ENCODE peak calls at places on chromosomes 3 and 15, in nine cellular contexts. One of them, this sample, is unnamed. For H3K36me3, the result is how much of the 10 kb centered on the place peaks cover.

GRCh38 chr15:61994216-61994615 is 66.0 kb downstream of the VPS13C start:
- DNase-seq in WERI-Rb-1: no peak
- DNase-seq in DND-41: no peak
- DNase-seq in keratinocyte: no peak
- DNase-seq in upper lobe of right lung: no peak
- DNase-seq in fibroblast of lung: peak
- DNase-seq in astrocyte: peak
- DNase-seq in right atrium auricular region: no peak
- DNase-seq in tibial artery: no peak
- DNase-seq in this sample: no peak

GRCh38 chr3:43503067-43503728 is 118.6 kb downstream of the ANO10 start:
- DNase-seq in WERI-Rb-1: no peak
- DNase-seq in DND-41: no peak
- DNase-seq in keratinocyte: no peak
- DNase-seq in upper lobe of right lung: no peak
- DNase-seq in fibroblast of lung: peak
- DNase-seq in astrocyte: no peak
- DNase-seq in right atrium auricular region: no peak
- DNase-seq in tibial artery: no peak
- DNase-seq in this sample: no peak

GRCh38 chr15:68497206-68497910 is 65.4 kb upstream of the ITGA11 start:
- DNase-seq in WERI-Rb-1: no peak
- DNase-seq in DND-41: no peak
- DNase-seq in keratinocyte: no peak
- DNase-seq in upper lobe of right lung: no peak
- DNase-seq in fibroblast of lung: peak
- DNase-seq in astrocyte: peak
- DNase-seq in right atrium auricular region: no peak
- DNase-seq in tibial artery: no peak
- DNase-seq in this sample: no peak

GRCh38 chr3:6601374-6601773 is 259.5 kb upstream of the GRM7 start:
- DNase-seq in WERI-Rb-1: no peak
- DNase-seq in DND-41: no peak
- DNase-seq in keratinocyte: no peak
- DNase-seq in upper lobe of right lung: no peak
- DNase-seq in fibroblast of lung: no peak
- DNase-seq in astrocyte: no peak
- DNase-seq in right atrium auricular region: no peak
- DNase-seq in tibial artery: no peak
- DNase-seq in this sample: no peak

GRCh38 chr3:152842423-152842822 is 7.5 kb downstream of the P2RY1 start:
- DNase-seq in WERI-Rb-1: peak
- DNase-seq in DND-41: no peak
- DNase-seq in keratinocyte: no peak
- DNase-seq in upper lobe of right lung: no peak
- DNase-seq in fibroblast of lung: no peak
- DNase-seq in astrocyte: no peak
- DNase-seq in right atrium auricular region: no peak
- DNase-seq in tibial artery: no peak
- DNase-seq in this sample: no peak

GRCh38 chr3:105812194-105812586 is 56.6 kb downstream of the CBLB start:
- DNase-seq in WERI-Rb-1: no peak
- DNase-seq in DND-41: no peak
- DNase-seq in keratinocyte: no peak
- DNase-seq in upper lobe of right lung: no peak
- DNase-seq in fibroblast of lung: peak
- DNase-seq in astrocyte: peak
- DNase-seq in right atrium auricular region: no peak
- DNase-seq in tibial artery: no peak
- DNase-seq in this sample: no peak

GRCh38 chr15:40793216-40793989 is 13.5 kb upstream of the ZFYVE19 start:
- DNase-seq in WERI-Rb-1: no peak
- DNase-seq in DND-41: no peak
- DNase-seq in keratinocyte: no peak
- DNase-seq in upper lobe of right lung: no peak
- DNase-seq in fibroblast of lung: peak
- DNase-seq in astrocyte: peak
- DNase-seq in right atrium auricular region: no peak
- DNase-seq in tibial artery: no peak
- DNase-seq in this sample: no peak

GRCh38 chr3:16382852-16383251 is 117.8 kb downstream of the OXNAD1 start:
- DNase-seq in WERI-Rb-1: no peak
- DNase-seq in DND-41: no peak
- DNase-seq in keratinocyte: no peak
- DNase-seq in upper lobe of right lung: no peak
- DNase-seq in fibroblast of lung: no peak
- DNase-seq in astrocyte: no peak
- DNase-seq in right atrium auricular region: no peak
- DNase-seq in tibial artery: no peak
- DNase-seq in this sample: no peak

GRCh38 chr15:68681836-68682235 is 103.0 kb downstream of the CORO2B start:
- DNase-seq in WERI-Rb-1: no peak
- DNase-seq in DND-41: no peak
- DNase-seq in keratinocyte: no peak
- DNase-seq in upper lobe of right lung: peak
- DNase-seq in fibroblast of lung: no peak
- DNase-seq in astrocyte: no peak
- DNase-seq in right atrium auricular region: no peak
- DNase-seq in tibial artery: peak
- DNase-seq in this sample: no peak

GRCh38 chr3:52798978-52799476 is 4.4 kb downstream of the ITIH3 start:
- DNase-seq in WERI-Rb-1: peak
- DNase-seq in DND-41: peak
- DNase-seq in keratinocyte: peak
- DNase-seq in upper lobe of right lung: no peak
- DNase-seq in fibroblast of lung: no peak
- DNase-seq in astrocyte: no peak
- DNase-seq in right atrium auricular region: no peak
- DNase-seq in tibial artery: no peak
- DNase-seq in this sample: no peak

GRCh38 chr3:157248590-157249425 is 88.9 kb upstream of the CCNL1 start:
- DNase-seq in WERI-Rb-1: no peak
- DNase-seq in DND-41: no peak
- DNase-seq in keratinocyte: no peak
- DNase-seq in upper lobe of right lung: no peak
- DNase-seq in fibroblast of lung: peak
- DNase-seq in astrocyte: peak
- DNase-seq in right atrium auricular region: no peak
- DNase-seq in tibial artery: no peak
- DNase-seq in this sample: no peak

GRCh38 chr3:124833710-124834332 is 53.3 kb downstream of the ITGB5 start:
- DNase-seq in WERI-Rb-1: no peak
- DNase-seq in DND-41: no peak
- DNase-seq in keratinocyte: no peak
- DNase-seq in upper lobe of right lung: no peak
- DNase-seq in fibroblast of lung: peak
- DNase-seq in astrocyte: peak
- DNase-seq in right atrium auricular region: no peak
- DNase-seq in tibial artery: no peak
- DNase-seq in this sample: no peak

GRCh38 chr3:13091898-13092620 is 18.8 kb upstream of the IQSEC1 start:
- DNase-seq in WERI-Rb-1: peak
- DNase-seq in DND-41: peak
- DNase-seq in keratinocyte: peak
- DNase-seq in upper lobe of right lung: peak
- DNase-seq in fibroblast of lung: peak
- DNase-seq in astrocyte: peak
- DNase-seq in right atrium auricular region: peak
- DNase-seq in tibial artery: peak
- DNase-seq in this sample: no peak

GRCh38 chr3:127688416-127689265 is 15.9 kb downstream of the ABTB1 start:
- DNase-seq in WERI-Rb-1: peak
- DNase-seq in DND-41: no peak
- DNase-seq in keratinocyte: no peak
- DNase-seq in upper lobe of right lung: peak
- DNase-seq in fibroblast of lung: peak
- DNase-seq in astrocyte: peak
- DNase-seq in right atrium auricular region: no peak
- DNase-seq in tibial artery: peak
- DNase-seq in this sample: no peak

GRCh38 chr3:192607798-192608197 is 119.5 kb downstream of the FGF12 start:
- DNase-seq in WERI-Rb-1: no peak
- DNase-seq in DND-41: no peak
- DNase-seq in keratinocyte: no peak
- DNase-seq in upper lobe of right lung: no peak
- DNase-seq in fibroblast of lung: no peak
- DNase-seq in astrocyte: no peak
- DNase-seq in right atrium auricular region: no peak
- DNase-seq in tibial artery: no peak
- DNase-seq in this sample: no peak

GRCh38 chr3:192611411-192611810 is 115.9 kb downstream of the FGF12 start:
- DNase-seq in WERI-Rb-1: no peak
- DNase-seq in DND-41: no peak
- DNase-seq in keratinocyte: no peak
- DNase-seq in upper lobe of right lung: no peak
- DNase-seq in fibroblast of lung: no peak
- DNase-seq in astrocyte: no peak
- DNase-seq in right atrium auricular region: no peak
- DNase-seq in tibial artery: no peak
- DNase-seq in this sample: no peak

DNA sequence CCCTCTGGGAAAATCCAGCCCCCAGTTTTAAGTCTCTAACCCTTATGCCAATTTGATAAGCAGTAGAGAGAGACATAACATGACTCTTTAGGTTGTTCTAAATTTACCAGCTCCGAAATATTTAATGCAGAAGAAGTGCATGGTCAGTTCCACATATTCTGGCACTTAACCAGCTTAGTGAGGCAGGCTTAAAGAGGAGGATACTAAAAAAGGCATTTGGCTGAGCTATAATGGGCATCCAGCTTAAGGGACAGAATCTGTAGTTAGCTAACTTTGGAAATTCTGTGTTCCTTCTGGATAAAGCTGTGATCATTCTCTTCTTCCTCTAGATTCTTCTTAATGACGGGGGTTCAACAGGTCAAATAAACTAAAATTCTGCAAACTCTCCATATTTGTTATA is 118.6 kb downstream of the FGF12 start:
- DNase-seq in WERI-Rb-1: no peak
- DNase-seq in DND-41: no peak
- DNase-seq in keratinocyte: no peak
- DNase-seq in upper lobe of right lung: no peak
- DNase-seq in fibroblast of lung: no peak
- DNase-seq in astrocyte: no peak
- DNase-seq in right atrium auricular region: no peak
- DNase-seq in tibial artery: no peak
- DNase-seq in this sample: no peak
- H3K27ac ChIP-seq in WERI-Rb-1: no peak
- H3K27ac ChIP-seq in DND-41: no peak
- H3K27ac ChIP-seq in keratinocyte: no peak
- H3K27ac ChIP-seq in upper lobe of right lung: no peak
- H3K27ac ChIP-seq in fibroblast of lung: no peak
- H3K27ac ChIP-seq in astrocyte: no peak
- H3K27ac ChIP-seq in right atrium auricular region: peak
- H3K27ac ChIP-seq in tibial artery: no peak
- H3K27ac ChIP-seq in this sample: no peak

GRCh38 chr3:66236281-66236680 is 15.5 kb downstream of the SLC25A26 start:
- DNase-seq in WERI-Rb-1: no peak
- DNase-seq in DND-41: no peak
- DNase-seq in keratinocyte: no peak
- DNase-seq in upper lobe of right lung: no peak
- DNase-seq in fibroblast of lung: no peak
- DNase-seq in astrocyte: no peak
- DNase-seq in right atrium auricular region: no peak
- DNase-seq in tibial artery: no peak
- DNase-seq in this sample: no peak
- TF ChIP-seq CTCF in WERI-Rb-1: peak
- TF ChIP-seq CTCF in DND-41: peak
- TF ChIP-seq CTCF in keratinocyte: no peak
- TF ChIP-seq CTCF in upper lobe of right lung: no peak
- TF ChIP-seq CTCF in fibroblast of lung: no peak
- TF ChIP-seq CTCF in astrocyte: no peak
- TF ChIP-seq CTCF in right atrium auricular region: no peak
- TF ChIP-seq CTCF in tibial artery: no peak
- TF ChIP-seq CTCF in this sample: no peak

GRCh38 chr3:50256978-50257890 is 11.7 kb upstream of the SEMA3B start:
- DNase-seq in WERI-Rb-1: peak
- DNase-seq in DND-41: peak
- DNase-seq in keratinocyte: no peak
- DNase-seq in upper lobe of right lung: no peak
- DNase-seq in fibroblast of lung: peak
- DNase-seq in astrocyte: no peak
- DNase-seq in right atrium auricular region: no peak
- DNase-seq in tibial artery: no peak
- DNase-seq in this sample: no peak

GRCh38 chr3:50258979-50259378 is 10.0 kb upstream of the SEMA3B start:
- DNase-seq in WERI-Rb-1: no peak
- DNase-seq in DND-41: no peak
- DNase-seq in keratinocyte: no peak
- DNase-seq in upper lobe of right lung: no peak
- DNase-seq in fibroblast of lung: no peak
- DNase-seq in astrocyte: no peak
- DNase-seq in right atrium auricular region: no peak
- DNase-seq in tibial artery: no peak
- DNase-seq in this sample: no peak

GRCh38 chr3:50260027-50260941 is 8.7 kb upstream of the SEMA3B start:
- DNase-seq in WERI-Rb-1: peak
- DNase-seq in DND-41: peak
- DNase-seq in keratinocyte: no peak
- DNase-seq in upper lobe of right lung: peak
- DNase-seq in fibroblast of lung: peak
- DNase-seq in astrocyte: peak
- DNase-seq in right atrium auricular region: peak
- DNase-seq in tibial artery: peak
- DNase-seq in this sample: peak

GRCh38 chr3:50259432-50260026 is 9.4 kb upstream of the SEMA3B start:
- DNase-seq in WERI-Rb-1: no peak
- DNase-seq in DND-41: no peak
- DNase-seq in keratinocyte: no peak
- DNase-seq in upper lobe of right lung: no peak
- DNase-seq in fibroblast of lung: no peak
- DNase-seq in astrocyte: no peak
- DNase-seq in right atrium auricular region: no peak
- DNase-seq in tibial artery: no peak
- DNase-seq in this sample: no peak

DNA sequence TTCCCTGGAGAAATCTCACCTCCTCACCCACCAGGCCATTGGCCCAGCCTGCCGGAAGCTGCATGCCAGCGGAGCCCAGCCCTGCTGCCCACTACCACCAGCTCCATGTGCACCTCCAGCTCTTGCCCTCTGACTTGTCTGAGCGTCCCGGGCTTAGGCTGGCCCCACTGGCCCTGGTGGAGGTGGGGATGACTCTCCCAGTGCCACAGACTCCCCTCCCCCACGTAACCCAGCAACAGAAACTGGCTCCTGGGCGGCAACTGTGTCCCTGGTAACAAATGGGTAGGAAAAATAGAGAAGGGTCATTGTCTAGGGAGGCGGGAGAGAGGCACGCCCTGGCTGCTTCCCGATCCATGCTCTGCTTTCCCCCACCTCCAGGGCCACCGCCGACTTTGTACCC is 11.0 kb upstream of the SEMA3B start:
- DNase-seq in WERI-Rb-1: no peak
- DNase-seq in DND-41: no peak
- DNase-seq in keratinocyte: no peak
- DNase-seq in upper lobe of right lung: no peak
- DNase-seq in fibroblast of lung: no peak
- DNase-seq in astrocyte: no peak
- DNase-seq in right atrium auricular region: no peak
- DNase-seq in tibial artery: no peak
- DNase-seq in this sample: no peak
- H3K36me3 ChIP-seq in WERI-Rb-1: under half
- H3K36me3 ChIP-seq in DND-41: under half
- H3K36me3 ChIP-seq in keratinocyte: under half
- H3K36me3 ChIP-seq in upper lobe of right lung: half or more
- H3K36me3 ChIP-seq in fibroblast of lung: under half
- H3K36me3 ChIP-seq in astrocyte: under half
- H3K36me3 ChIP-seq in right atrium auricular region: under half
- H3K36me3 ChIP-seq in tibial artery: under half
- H3K36me3 ChIP-seq in this sample: under half

GRCh38 chr3:8975081-8976020 is 12.1 kb upstream of the RAD18 start:
- DNase-seq in WERI-Rb-1: no peak
- DNase-seq in DND-41: no peak
- DNase-seq in keratinocyte: no peak
- DNase-seq in upper lobe of right lung: no peak
- DNase-seq in fibroblast of lung: no peak
- DNase-seq in astrocyte: no peak
- DNase-seq in right atrium auricular region: no peak
- DNase-seq in tibial artery: no peak
- DNase-seq in this sample: no peak
- H3K27ac ChIP-seq in WERI-Rb-1: no peak
- H3K27ac ChIP-seq in DND-41: no peak
- H3K27ac ChIP-seq in keratinocyte: no peak
- H3K27ac ChIP-seq in upper lobe of right lung: no peak
- H3K27ac ChIP-seq in fibroblast of lung: no peak
- H3K27ac ChIP-seq in astrocyte: no peak
- H3K27ac ChIP-seq in right atrium auricular region: no peak
- H3K27ac ChIP-seq in tibial artery: no peak
- H3K27ac ChIP-seq in this sample: no peak

This sample was measured in thoracic aorta.